ENCODE peak calls at places on chromosomes 4 and X, in ten cellular contexts. A is A549, R is ovary, Q is lower leg skin, X is body of pancreas, O is HepG2, D is suprapubic skin, K is right lobe of liver, U is tibial nerve, B is stomach. W is an unnamed sample.

GRCh38 chr4:183260491-183261151 is 59.5 kb downstream of the CLDN22 start:
- DNase-seq in D (no peak), K (no peak), U (no peak), B (peak), A (no peak), R (no peak), Q (no peak), O (peak), X (peak), W (no peak)

GRCh38 chrX:38365939-38366338 is 13.5 kb downstream of the OTC start:
- DNase-seq in X (no peak), A (no peak), B (no peak), U (no peak), R (no peak), Q (no peak), O (no peak), D (no peak), K (no peak), W (no peak)

GRCh38 chrX:39652336-39652735 is 445.4 kb downstream of the BCOR start:
- DNase-seq in B (no peak), Q (no peak), D (no peak), O (no peak), R (no peak), X (no peak), U (no peak), A (peak), K (no peak), W (no peak)

GRCh38 chrX:86910602-86911311 is 606.8 kb upstream of the KLHL4 start:
- DNase-seq in K (no peak), X (no peak), B (no peak), U (no peak), R (no peak), D (no peak), Q (no peak), O (no peak), A (no peak), W (no peak)

GRCh38 chr4:166506051-166506450 is 633.0 kb downstream of the TLL1 start:
- DNase-seq in Q (no peak), K (no peak), R (no peak), U (no peak), O (no peak), D (no peak), B (no peak), X (no peak), A (no peak), W (no peak)

GRCh38 chr4:159191989-159192388 is 89.1 kb downstream of the RAPGEF2 start:
- DNase-seq in Q (no peak), U (no peak), X (no peak), B (no peak), D (no peak), R (no peak), K (no peak), A (peak), O (peak), W (no peak)

GRCh38 chrX:53723381-53723780 is 36.9 kb upstream of the HUWE1 start:
- DNase-seq in R (no peak), U (no peak), A (no peak), O (no peak), K (no peak), Q (no peak), B (no peak), X (no peak), D (no peak), W (no peak)

GRCh38 chr4:37481547-37482129 is 204.5 kb downstream of the RELL1 start:
- DNase-seq in O (no peak), B (no peak), U (no peak), X (no peak), Q (no peak), A (no peak), K (no peak), D (no peak), R (no peak), W (no peak)

GRCh38 chrX:143754183-143754582 is 33.6 kb upstream of the SPANXN2 start:
- DNase-seq in K (no peak), U (no peak), Q (no peak), R (no peak), A (no peak), B (no peak), D (no peak), X (no peak), O (no peak), W (no peak)

GRCh38 chrX:109448539-109448938 is 33.3 kb downstream of the GUCY2F start:
- DNase-seq in U (no peak), D (no peak), B (no peak), R (no peak), K (no peak), O (no peak), Q (no peak), X (no peak), A (no peak), W (no peak)

GRCh38 chr4:165208741-165209388 is 1.5 kb downstream of the KLHL2 start:
- DNase-seq in O (no peak), A (no peak), R (no peak), X (no peak), D (no peak), K (no peak), Q (no peak), U (no peak), B (no peak), W (no peak)

GRCh38 chr4:127229866-127230608 is 402.7 kb upstream of the INTU start:
- DNase-seq in B (no peak), D (no peak), O (no peak), Q (no peak), K (no peak), A (no peak), X (no peak), R (no peak), U (no peak), W (no peak)

GRCh38 chr4:4640692-4641091 is 98.8 kb upstream of the STX18 start:
- DNase-seq in U (no peak), A (no peak), K (no peak), B (no peak), O (peak), Q (no peak), D (no peak), R (no peak), X (no peak), W (no peak)

GRCh38 chr4:40399578-40399977 is 64.4 kb downstream of the CHRNA9 start:
- DNase-seq in D (no peak), O (no peak), A (no peak), X (no peak), Q (no peak), U (no peak), R (no peak), B (no peak), K (no peak), W (no peak)

GRCh38 chrX:38260231-38260630 is 39.6 kb upstream of the SRPX start:
- DNase-seq in Q (no peak), R (no peak), D (no peak), B (no peak), K (no peak), O (peak), X (no peak), U (no peak), A (peak), W (no peak)

GRCh38 chr4:54897590-54897989 is 227.8 kb downstream of the KDR start:
- DNase-seq in K (no peak), B (no peak), A (no peak), X (no peak), D (no peak), O (no peak), R (no peak), U (no peak), Q (no peak), W (no peak)

GRCh38 chrX:41973208-41973607 is 49.9 kb upstream of the CASK start:
- DNase-seq in A (no peak), K (no peak), R (no peak), B (no peak), Q (no peak), U (no peak), O (no peak), D (no peak), X (no peak), W (no peak)

GRCh38 chr4:161332696-161333095 is 831.1 kb downstream of the FSTL5 start:
- DNase-seq in U (no peak), O (no peak), K (no peak), D (no peak), B (no peak), A (no peak), X (no peak), R (no peak), Q (no peak), W (no peak)

DNA sequence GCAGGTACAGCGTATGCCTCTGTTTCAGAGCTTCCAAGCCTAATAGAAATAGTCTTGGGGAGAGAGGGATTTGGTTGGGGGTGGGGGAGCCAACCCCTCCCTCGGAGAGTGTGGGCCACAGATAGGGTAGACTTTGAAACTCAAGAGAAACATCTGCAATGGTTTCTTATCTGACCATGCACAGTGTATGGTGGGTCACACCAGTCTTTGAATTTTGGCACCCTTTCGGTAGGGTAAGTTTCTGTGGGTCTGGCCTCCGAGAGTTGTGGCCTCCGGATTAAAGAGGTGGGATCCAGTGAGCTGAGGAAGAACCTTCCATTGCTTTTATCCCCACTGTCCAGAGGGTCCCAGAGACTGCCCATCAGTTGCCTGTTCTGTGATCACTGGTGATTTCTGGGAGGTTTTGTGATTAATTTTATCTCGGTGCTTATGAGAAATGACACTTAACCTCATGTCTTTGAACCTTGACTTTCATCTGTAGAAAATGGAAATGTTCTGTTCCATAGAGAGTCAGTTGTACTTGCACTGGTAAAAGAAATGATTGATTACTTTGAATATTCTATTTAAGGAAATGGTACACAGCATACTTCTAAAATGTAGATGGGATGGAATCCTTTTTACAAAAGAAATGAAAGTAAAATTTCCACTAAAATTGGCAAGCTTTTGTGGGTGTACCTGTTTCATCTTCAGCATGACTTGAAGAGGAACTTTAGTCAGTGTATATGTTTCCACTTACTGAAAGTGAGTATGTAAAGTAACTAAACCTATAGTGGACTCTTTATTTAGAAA is 62.7 kb downstream of the TMEM131L start:
- DNase-seq in B (no peak), U (no peak), A (no peak), D (no peak), Q (no peak), K (no peak), R (no peak), O (no peak), X (no peak), W (no peak)
- H3K4me3 ChIP-seq in B (no peak), U (no peak), A (no peak), D (no peak), Q (no peak), K (no peak), R (no peak), O (no peak), X (no peak), W (no peak)

GRCh38 chr4:128288689-128289106 is 1.1 kb upstream of the PGRMC2 start:
- DNase-seq in K (no peak), A (no peak), X (peak), D (no peak), O (no peak), Q (no peak), B (peak), R (no peak), U (no peak), W (no peak)

GRCh38 chr4:128285085-128286023 is 2.3 kb downstream of the PGRMC2 start:
- DNase-seq in U (no peak), X (peak), R (no peak), A (no peak), Q (no peak), O (peak), D (no peak), B (no peak), K (no peak), W (no peak)

GRCh38 chr4:128286474-128287158 is 997 bp downstream of the PGRMC2 start:
- DNase-seq in B (no peak), R (no peak), D (no peak), Q (no peak), K (no peak), X (peak), A (peak), U (no peak), O (peak), W (no peak)

GRCh38 chr4:128287871-128288688 is 467 bp upstream of the PGRMC2 start:
- DNase-seq in O (peak), R (peak), U (peak), Q (peak), X (peak), D (peak), A (peak), B (peak), K (peak), W (peak)

GRCh38 chr4:128287159-128287870 is at the start of gene PGRMC2:
- DNase-seq in R (no peak), U (no peak), X (no peak), B (no peak), A (peak), O (no peak), Q (no peak), D (no peak), K (no peak), W (no peak)
- TF ChIP-seq POLR2A in R (peak), U (peak), X (no peak), B (no peak), A (peak), O (peak), Q (no peak), D (peak), K (no peak), W (peak)

DNA sequence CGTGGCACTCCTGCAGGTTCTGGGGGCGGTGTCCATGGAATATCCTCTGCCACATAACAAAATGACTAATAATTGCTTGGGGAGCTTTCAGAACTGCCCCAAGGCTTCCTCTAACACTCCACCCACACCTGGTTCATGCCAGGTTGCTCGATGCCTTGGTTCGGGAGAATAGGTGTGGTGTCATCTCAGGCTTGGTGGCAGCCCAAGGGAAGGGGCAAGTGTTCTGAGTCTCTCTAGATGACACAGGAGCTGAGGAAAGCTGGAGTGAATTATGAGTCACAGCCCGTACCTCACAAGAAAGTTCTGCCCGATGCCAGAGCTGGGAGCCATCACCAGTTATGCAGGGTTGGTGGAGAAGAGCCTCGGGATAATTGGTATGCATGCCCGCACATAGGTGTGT is 14.7 kb downstream of the FTSJ1 start:
- DNase-seq in B (no peak), O (no peak), X (no peak), D (no peak), K (no peak), A (no peak), Q (no peak), U (no peak), R (no peak), W (no peak)
- H3K4me3 ChIP-seq in B (no peak), O (no peak), X (no peak), D (no peak), K (no peak), A (no peak), Q (no peak), U (no peak), R (no peak), W (no peak)

GRCh38 chrX:136865270-136866168 is 15.0 kb downstream of the RBMX start:
- DNase-seq in A (no peak), X (no peak), R (no peak), U (no peak), D (no peak), O (no peak), B (no peak), Q (no peak), K (no peak), W (no peak)
- TF ChIP-seq POLR2A in A (no peak), X (no peak), R (no peak), U (no peak), D (no peak), O (no peak), B (no peak), Q (no peak), K (no peak), W (no peak)

DNA sequence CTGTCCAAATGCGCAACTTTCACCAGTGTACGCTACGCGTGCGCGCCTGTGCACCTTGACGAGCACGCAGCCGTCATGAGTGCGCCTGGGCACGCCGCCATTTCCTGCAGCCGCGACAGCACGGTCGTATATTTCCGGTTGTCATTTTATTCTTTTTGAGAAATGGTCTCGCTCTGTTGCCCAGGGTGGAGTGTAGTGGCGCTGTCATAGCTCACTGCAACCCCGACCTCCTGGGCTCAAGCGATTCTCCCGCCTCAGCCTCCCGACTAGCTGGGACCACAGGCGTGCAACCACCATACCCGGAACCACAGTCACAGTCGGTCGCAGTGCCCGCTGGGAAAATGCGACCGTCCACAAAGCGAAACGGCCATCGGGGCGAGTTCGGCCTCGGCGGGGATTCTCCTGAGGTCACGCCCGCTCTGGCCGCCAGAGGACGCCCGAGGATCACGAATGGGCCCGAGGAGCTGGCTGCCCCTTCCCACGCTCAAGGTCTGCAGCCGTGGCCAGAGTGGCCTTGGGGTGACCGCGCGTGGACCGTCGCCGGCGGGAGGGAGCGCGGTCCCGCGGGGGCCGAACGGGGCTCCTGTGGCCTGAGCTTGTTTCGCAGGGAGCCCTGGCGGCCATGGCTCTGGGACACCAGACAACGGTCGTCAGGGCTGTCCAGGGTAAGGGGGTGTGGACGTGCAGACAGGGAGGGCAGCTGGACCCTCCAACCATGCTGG is 23.7 kb upstream of the PNMA3 start:
- DNase-seq in U (peak), Q (peak), R (peak), D (peak), K (peak), A (peak), O (peak), X (peak), B (peak), W (peak)
- H3K4me3 ChIP-seq in U (peak), Q (no peak), R (peak), D (peak), K (peak), A (peak), O (peak), X (no peak), B (peak), W (peak)

GRCh38 chrX:16268206-16268605 is 100.9 kb downstream of the MAGEB17 start:
- DNase-seq in O (no peak), Q (no peak), D (no peak), K (no peak), R (no peak), A (no peak), U (no peak), B (no peak), X (no peak), W (no peak)

DNA sequence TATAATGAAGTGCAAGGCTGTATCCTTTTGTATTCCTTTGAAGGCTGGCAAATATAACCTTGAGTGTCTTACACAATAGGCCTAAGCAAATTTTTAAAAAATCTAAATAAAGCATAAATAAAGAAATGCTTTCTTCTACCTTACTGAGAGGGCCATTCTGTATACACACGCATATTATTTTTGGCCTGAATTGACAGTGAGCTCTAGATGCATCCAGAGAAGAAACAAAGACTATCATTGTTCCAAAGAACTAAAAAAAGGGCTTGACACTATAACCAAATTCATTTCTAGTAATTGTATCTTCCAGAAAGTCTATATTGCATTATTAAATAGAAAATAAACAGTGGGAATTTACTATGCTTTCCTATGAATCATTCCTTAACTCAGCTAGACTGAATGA is 100.2 kb downstream of the MAGEB17 start:
- DNase-seq in A (no peak), U (no peak), Q (no peak), D (no peak), K (no peak), R (no peak), O (no peak), X (no peak), B (no peak), W (no peak)
- TF ChIP-seq POLR2A in A (no peak), U (no peak), Q (no peak), D (no peak), K (no peak), R (no peak), O (no peak), X (no peak), B (no peak), W (no peak)